ENCODE peak calls at places on chromosome 9, in eight cellular contexts. C is neural crest cell, U is AG09309, D is IMR-90, H is HL-60, R is kidney epithelial cell, Y is GM13977, X is stomach. P is an unnamed sample.

GRCh38 chr9:99401826-99402225 is 179.7 kb downstream of the SEC61B start:
- DNase-seq in C (no peak), U (no peak), D (peak), H (no peak), R (no peak), Y (no peak), X (no peak), P (no peak)

GRCh38 chr9:70988551-70988950 is 132.9 kb downstream of the TRPM3 start:
- DNase-seq in C (no peak), U (peak), D (no peak), H (no peak), R (no peak), Y (no peak), X (no peak), P (no peak)

GRCh38 chr9:104779334-104779733 is 15.4 kb downstream of the NIPSNAP3B start:
- DNase-seq in C (no peak), U (no peak), D (no peak), H (no peak), R (no peak), Y (no peak), X (no peak), P (no peak)

GRCh38 chr9:83583151-83584014 is 39.6 kb upstream of the IDNK start:
- DNase-seq in C (peak), U (no peak), D (peak), H (no peak), R (no peak), Y (peak), X (peak), P (no peak)

GRCh38 chr9:110125207-110125751 is 82.7 kb downstream of the C9orf152 start:
- DNase-seq in C (peak), U (peak), D (peak), H (no peak), R (peak), Y (no peak), X (peak), P (no peak)

GRCh38 chr9:125949247-125949646 is 202.1 kb downstream of the PBX3 start:
- DNase-seq in C (no peak), U (no peak), D (no peak), H (no peak), R (no peak), Y (no peak), X (no peak), P (no peak)

GRCh38 chr9:117546894-117547293 is 132.0 kb upstream of the ASTN2 start:
- DNase-seq in C (no peak), U (no peak), D (no peak), H (no peak), R (no peak), Y (no peak), X (peak), P (no peak)

GRCh38 chr9:127912882-127913281 is 4.0 kb downstream of the ST6GALNAC4 start:
- DNase-seq in C (no peak), U (no peak), D (no peak), H (no peak), R (no peak), Y (no peak), X (peak), P (no peak)

GRCh38 chr9:127187231-127187956 is 65.0 kb upstream of the ANGPTL2 start:
- DNase-seq in C (no peak), U (peak), D (peak), H (no peak), R (peak), Y (no peak), X (peak), P (peak)

GRCh38 chr9:121288874-121289553 is 21.1 kb downstream of the GSN start:
- DNase-seq in C (peak), U (no peak), D (peak), H (peak), R (peak), Y (no peak), X (peak), P (no peak)

GRCh38 chr9:108478871-108479332 is 376.9 kb downstream of the ACTL7B start:
- DNase-seq in C (no peak), U (peak), D (peak), H (no peak), R (peak), Y (no peak), X (no peak), P (no peak)

GRCh38 chr9:127868278-127868903 is 9.1 kb downstream of the AK1 start:
- DNase-seq in C (no peak), U (no peak), D (no peak), H (no peak), R (no peak), Y (no peak), X (no peak), P (no peak)

GRCh38 chr9:96441798-96442445 is 8.0 kb upstream of the HABP4 start:
- DNase-seq in C (no peak), U (no peak), D (peak), H (peak), R (no peak), Y (peak), X (no peak), P (no peak)

GRCh38 chr9:93434056-93434455 is 17.4 kb upstream of the FAM120A start:
- DNase-seq in C (no peak), U (no peak), D (no peak), H (no peak), R (no peak), Y (no peak), X (no peak), P (no peak)

GRCh38 chr9:122228906-122229837 is at the start of gene LHX6:
- DNase-seq in C (no peak), U (no peak), D (peak), H (no peak), R (no peak), Y (no peak), X (no peak), P (peak)

GRCh38 chr9:15696979-15697378 is 144.1 kb downstream of the CCDC171 start:
- DNase-seq in C (no peak), U (no peak), D (peak), H (no peak), R (no peak), Y (no peak), X (no peak), P (no peak)

GRCh38 chr9:109507421-109507838 is 9.3 kb upstream of the PTPN3 start:
- DNase-seq in C (no peak), U (peak), D (peak), H (no peak), R (no peak), Y (no peak), X (no peak), P (no peak)

GRCh38 chr9:77945798-77946197 is 85.8 kb downstream of the GNAQ start:
- DNase-seq in C (no peak), U (no peak), D (peak), H (peak), R (no peak), Y (no peak), X (no peak), P (no peak)

GRCh38 chr9:33349743-33350142 is 52.6 kb downstream of the AQP7 start:
- DNase-seq in C (no peak), U (no peak), D (no peak), H (no peak), R (no peak), Y (no peak), X (no peak), P (no peak)

GRCh38 chr9:134553061-134553891 is 88.3 kb upstream of the COL5A1 start:
- DNase-seq in C (no peak), U (no peak), D (no peak), H (no peak), R (no peak), Y (no peak), X (no peak), P (peak)

GRCh38 chr9:114282507-114282906 is 40.4 kb upstream of the ORM1 start:
- DNase-seq in C (no peak), U (no peak), D (no peak), H (no peak), R (no peak), Y (no peak), X (no peak), P (peak)

GRCh38 chr9:99383536-99383935 is 161.5 kb downstream of the SEC61B start:
- DNase-seq in C (no peak), U (no peak), D (no peak), H (no peak), R (no peak), Y (no peak), X (no peak), P (no peak)

GRCh38 chr9:133713960-133714495 is 24.1 kb downstream of the SARDH start:
- DNase-seq in C (no peak), U (no peak), D (no peak), H (no peak), R (no peak), Y (no peak), X (no peak), P (peak)

GRCh38 chr9:88979791-88980190 is 11.5 kb upstream of the S1PR3 start:
- DNase-seq in C (no peak), U (no peak), D (no peak), H (no peak), R (no peak), Y (no peak), X (no peak), P (no peak)

GRCh38 chr9:120643096-120643495 is 63.1 kb upstream of the CDK5RAP2 start:
- DNase-seq in C (no peak), U (no peak), D (no peak), H (no peak), R (no peak), Y (no peak), X (no peak), P (no peak)

GRCh38 chr9:74122661-74123060 is 374.5 kb upstream of the RORB start:
- DNase-seq in C (no peak), U (no peak), D (no peak), H (no peak), R (no peak), Y (no peak), X (no peak), P (no peak)

GRCh38 chr9:104074876-104075275 is 19.2 kb upstream of the SMC2 start:
- DNase-seq in C (no peak), U (peak), D (peak), H (no peak), R (peak), Y (no peak), X (no peak), P (no peak)

GRCh38 chr9:72315089-72315509 is 49.9 kb downstream of the ZFAND5 start:
- DNase-seq in C (no peak), U (peak), D (peak), H (no peak), R (peak), Y (no peak), X (peak), P (no peak)

GRCh38 chr9:35914307-35914807 is 5.1 kb downstream of the SPAAR start:
- DNase-seq in C (peak), U (no peak), D (peak), H (no peak), R (no peak), Y (no peak), X (peak), P (no peak)

GRCh38 chr9:115202960-115203751 is 85.2 kb upstream of the TNC start:
- DNase-seq in C (no peak), U (peak), D (peak), H (no peak), R (no peak), Y (no peak), X (no peak), P (no peak)

GRCh38 chr9:68678430-68678829 is 26.6 kb upstream of the PIP5K1B start:
- DNase-seq in C (peak), U (no peak), D (peak), H (no peak), R (no peak), Y (no peak), X (no peak), P (no peak)

GRCh38 chr9:133935328-133936040 is 56.6 kb downstream of the VAV2 start:
- DNase-seq in C (no peak), U (no peak), D (peak), H (no peak), R (peak), Y (no peak), X (peak), P (no peak)

GRCh38 chr9:565528-565927 is 276.0 kb upstream of the DMRT1 start:
- DNase-seq in C (no peak), U (no peak), D (no peak), H (no peak), R (no peak), Y (no peak), X (no peak), P (no peak)

GRCh38 chr9:127915801-127916664 is 808 bp downstream of the ST6GALNAC4 start:
- DNase-seq in C (no peak), U (no peak), D (no peak), H (no peak), R (no peak), Y (no peak), X (no peak), P (no peak)

GRCh38 chr9:36485647-36486453 is 85.8 kb upstream of the RNF38 start:
- DNase-seq in C (no peak), U (no peak), D (peak), H (peak), R (no peak), Y (no peak), X (no peak), P (no peak)

GRCh38 chr9:136700309-136700708 is 12.1 kb upstream of the DIPK1B start:
- DNase-seq in C (no peak), U (no peak), D (peak), H (no peak), R (no peak), Y (no peak), X (no peak), P (no peak)

GRCh38 chr9:28518439-28518838 is 945.2 kb upstream of the C9orf72 start:
- DNase-seq in C (no peak), U (no peak), D (no peak), H (no peak), R (no peak), Y (no peak), X (no peak), P (no peak)

GRCh38 chr9:87898151-87898550 is 15.5 kb downstream of the SPATA31E1 start:
- DNase-seq in C (no peak), U (peak), D (peak), H (no peak), R (no peak), Y (no peak), X (no peak), P (no peak)

GRCh38 chr9:87891754-87892153 is 9.1 kb downstream of the SPATA31E1 start:
- DNase-seq in C (no peak), U (no peak), D (peak), H (no peak), R (no peak), Y (no peak), X (no peak), P (no peak)

GRCh38 chr9:87896891-87897290 is 14.2 kb downstream of the SPATA31E1 start:
- DNase-seq in C (no peak), U (no peak), D (no peak), H (no peak), R (no peak), Y (no peak), X (no peak), P (no peak)

GRCh38 chr9:87892956-87893355 is 10.3 kb downstream of the SPATA31E1 start:
- DNase-seq in C (no peak), U (no peak), D (no peak), H (no peak), R (no peak), Y (no peak), X (no peak), P (no peak)

DNA sequence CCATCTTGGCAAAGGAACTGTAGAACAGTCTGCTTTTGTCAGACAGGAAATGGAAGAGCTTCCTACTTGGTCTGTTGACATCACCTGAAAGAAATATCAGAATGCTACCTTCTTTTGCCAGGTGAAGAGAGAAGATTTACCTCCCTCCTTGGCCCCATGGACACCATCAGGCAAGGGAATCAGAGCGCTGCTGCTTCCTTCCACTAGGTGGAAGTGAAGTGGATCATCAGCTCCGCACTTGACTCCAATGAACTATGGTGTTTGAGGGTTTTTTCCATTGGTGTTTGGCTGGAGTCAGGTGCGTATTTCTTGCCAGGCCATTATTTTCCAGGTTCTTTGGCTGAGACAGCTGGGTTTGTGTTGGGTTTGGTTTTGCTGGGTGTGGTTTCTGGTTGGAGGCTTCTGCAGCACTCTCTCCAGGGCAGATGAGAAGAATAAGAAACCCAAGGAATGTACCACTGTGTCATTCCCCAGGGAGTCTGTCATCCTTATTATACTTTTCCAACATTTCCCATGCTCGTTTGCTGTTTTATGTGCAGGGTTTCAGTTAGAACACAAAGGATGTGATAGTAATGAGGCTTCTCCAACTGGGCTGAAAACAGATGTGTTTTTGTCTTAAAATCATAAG is 12.4 kb downstream of the SPATA31E1 start:
- DNase-seq in C (no peak), U (no peak), D (no peak), H (no peak), R (no peak), Y (no peak), X (no peak), P (no peak)
- TF ChIP-seq CTCF in C (peak), U (no peak), D (no peak), H (no peak), R (no peak), Y (no peak), X (no peak), P (no peak)

GRCh38 chr9:98234231-98234825 is 21.1 kb downstream of the TBC1D2 start:
- DNase-seq in C (no peak), U (no peak), D (no peak), H (no peak), R (no peak), Y (no peak), X (no peak), P (no peak)
- TF ChIP-seq CTCF in C (peak), U (peak), D (no peak), H (no peak), R (no peak), Y (peak), X (peak), P (peak)

GRCh38 chr9:138022121-138022741 is 144.6 kb downstream of the CACNA1B start:
- DNase-seq in C (no peak), U (no peak), D (no peak), H (no peak), R (no peak), Y (no peak), X (peak), P (peak)
- TF ChIP-seq CTCF in C (peak), U (no peak), D (no peak), H (no peak), R (peak), Y (peak), X (no peak), P (peak)

DNA sequence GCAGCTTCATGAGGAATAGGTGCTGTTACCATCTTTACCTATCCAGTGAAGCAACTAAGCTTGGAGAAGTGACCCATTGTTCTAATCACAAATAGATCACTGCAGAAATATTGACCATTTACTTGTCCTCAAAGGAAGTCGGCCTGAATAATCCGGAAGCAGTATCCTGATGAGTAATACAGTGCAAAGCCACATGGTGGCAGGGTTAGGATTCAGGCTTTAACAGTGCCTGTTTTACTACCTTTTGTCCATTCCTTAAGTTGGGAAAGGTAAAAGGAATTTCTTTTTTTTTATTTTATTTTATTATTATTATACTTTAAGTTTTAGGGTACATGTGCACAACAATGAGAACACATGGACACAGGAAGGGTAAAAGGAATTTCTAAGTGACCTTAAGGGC is 336.3 kb downstream of the KDM4C start:
- DNase-seq in C (no peak), U (no peak), D (peak), H (no peak), R (no peak), Y (no peak), X (no peak), P (no peak)
- TF ChIP-seq CTCF in C (peak), U (peak), D (peak), H (no peak), R (peak), Y (no peak), X (no peak), P (peak)

P was measured in RWPE2.